ENCODE peak calls at places on chromosomes 4 and X, in six cellular contexts. I is A549, Z is SK-N-SH, S is tibial nerve, Y is GM12878, R is H1. K is an unnamed sample. For H3K4me1, the result is how much of the 10 kb centered on the place peaks cover.

GRCh38 chr4:100630341-100630740 is 112.5 kb upstream of the EMCN start:
- DNase-seq in I (no peak), Z (no peak), S (no peak), Y (no peak), R (no peak), K (no peak)

GRCh38 chr4:166460769-166461550 is 587.9 kb downstream of the TLL1 start:
- DNase-seq in I (no peak), Z (no peak), S (no peak), Y (no peak), R (no peak), K (no peak)

GRCh38 chr4:38889143-38889542 is 21.5 kb downstream of the FAM114A1 start:
- DNase-seq in I (no peak), Z (no peak), S (no peak), Y (peak), R (no peak), K (no peak)

GRCh38 chr4:21304061-21304541 is 603.8 kb downstream of the PACRGL start:
- DNase-seq in I (no peak), Z (peak), S (no peak), Y (no peak), R (peak), K (no peak)

GRCh38 chr4:37826282-37827029 is at the start of gene PGM2:
- DNase-seq in I (peak), Z (peak), S (peak), Y (peak), R (peak), K (peak)

GRCh38 chr4:113499696-113500095 is 261.8 kb downstream of the CAMK2D start:
- DNase-seq in I (no peak), Z (no peak), S (no peak), Y (no peak), R (no peak), K (no peak)

GRCh38 chr4:104063341-104063740 is 343.6 kb upstream of the TACR3 start:
- DNase-seq in I (no peak), Z (no peak), S (no peak), Y (no peak), R (no peak), K (no peak)

GRCh38 chr4:99013402-99013843 is 17.9 kb downstream of the METAP1 start:
- DNase-seq in I (no peak), Z (no peak), S (no peak), Y (no peak), R (no peak), K (no peak)

GRCh38 chrX:1300449-1300848 is 31.8 kb downstream of the CSF2RA start:
- DNase-seq in I (no peak), Z (no peak), S (no peak), Y (no peak), R (peak), K (no peak)

GRCh38 chrX:26918633-26919032 is 544.5 kb downstream of the PPP4R3C start:
- DNase-seq in I (no peak), Z (peak), S (no peak), Y (no peak), R (no peak), K (no peak)

GRCh38 chrX:42135583-42136228 is 212.4 kb upstream of the CASK start:
- DNase-seq in I (no peak), Z (no peak), S (no peak), Y (no peak), R (no peak), K (no peak)

GRCh38 chr4:67375291-67375690 is 170.0 kb downstream of the CENPC start:
- DNase-seq in I (no peak), Z (no peak), S (no peak), Y (no peak), R (no peak), K (no peak)

GRCh38 chrX:13652256-13653021 is 502 bp upstream of the TCEANC start:
- DNase-seq in I (peak), Z (peak), S (no peak), Y (no peak), R (no peak), K (no peak)

GRCh38 chr4:168212656-168213055 is 105.9 kb downstream of the DDX60 start:
- DNase-seq in I (no peak), Z (no peak), S (no peak), Y (no peak), R (no peak), K (no peak)

GRCh38 chrX:69312141-69312670 is 147.0 kb upstream of the PJA1 start:
- DNase-seq in I (no peak), Z (no peak), S (no peak), Y (no peak), R (no peak), K (peak)

GRCh38 chr4:14513471-14513870 is 488.8 kb upstream of the CPEB2 start:
- DNase-seq in I (no peak), Z (no peak), S (no peak), Y (no peak), R (no peak), K (no peak)

GRCh38 chr4:18297684-18298083 is 276.1 kb upstream of the LCORL start:
- DNase-seq in I (no peak), Z (no peak), S (no peak), Y (no peak), R (no peak), K (no peak)

GRCh38 chr4:90174622-90175023 is 47.4 kb downstream of the CCSER1 start:
- DNase-seq in I (no peak), Z (no peak), S (no peak), Y (no peak), R (no peak), K (no peak)

GRCh38 chr4:99677161-99677560 is 19.5 kb upstream of the C4orf54 start:
- DNase-seq in I (no peak), Z (no peak), S (no peak), Y (no peak), R (no peak), K (no peak)

GRCh38 chr4:55549888-55550287 is 3.2 kb upstream of the CLOCK start:
- DNase-seq in I (no peak), Z (no peak), S (no peak), Y (no peak), R (no peak), K (no peak)

GRCh38 chr4:70251250-70251944 is 9.0 kb downstream of the CSN3 start:
- DNase-seq in I (no peak), Z (no peak), S (no peak), Y (no peak), R (no peak), K (no peak)

GRCh38 chr4:20279381-20279780 is 27.7 kb downstream of the SLIT2 start:
- DNase-seq in I (no peak), Z (no peak), S (no peak), Y (no peak), R (no peak), K (no peak)

GRCh38 chr4:128228021-128228571 is 59.5 kb downstream of the PGRMC2 start:
- DNase-seq in I (no peak), Z (no peak), S (no peak), Y (no peak), R (no peak), K (no peak)

GRCh38 chrX:84168574-84168973 is 19.4 kb downstream of the RPS6KA6 start:
- DNase-seq in I (peak), Z (no peak), S (no peak), Y (no peak), R (no peak), K (no peak)

GRCh38 chr4:7158991-7159390 is 33.3 kb upstream of the SORCS2 start:
- DNase-seq in I (no peak), Z (no peak), S (no peak), Y (no peak), R (no peak), K (no peak)

GRCh38 chr4:7552466-7552865 is 117.7 kb upstream of the PSAPL1 start:
- DNase-seq in I (no peak), Z (no peak), S (no peak), Y (no peak), R (no peak), K (no peak)

DNA sequence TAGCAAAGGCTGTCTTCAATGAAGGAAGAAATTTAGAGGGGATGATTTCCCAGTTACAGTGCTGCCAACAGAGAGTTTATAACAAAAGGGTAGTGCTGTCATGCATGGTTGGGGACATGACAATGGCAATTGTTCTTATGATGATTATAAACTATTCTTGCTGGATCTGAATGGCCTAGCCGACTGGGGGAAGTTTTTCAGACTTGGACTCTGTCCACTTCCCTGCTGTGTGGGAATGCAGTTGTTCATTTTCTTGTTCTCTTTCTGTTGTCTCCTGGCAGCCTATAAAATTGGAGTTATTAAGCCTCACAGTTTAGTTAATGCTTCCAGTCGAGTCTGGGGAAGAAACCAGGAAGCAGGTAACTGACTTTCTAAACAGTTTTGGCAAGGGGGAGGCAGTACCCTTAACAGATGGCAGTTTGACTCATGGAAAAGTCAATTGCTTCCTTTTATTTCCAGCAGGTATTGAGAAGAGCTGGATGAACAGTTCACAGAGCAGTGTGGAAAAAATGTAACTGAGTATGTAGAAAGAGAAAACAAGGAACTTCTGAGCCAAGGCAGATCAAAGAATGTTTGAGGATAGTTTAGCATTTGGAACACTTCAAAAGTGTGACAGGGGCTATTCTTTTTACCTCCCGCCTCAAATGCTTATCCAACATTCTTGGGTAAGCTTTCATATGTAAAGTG is 582.7 kb downstream of the RAPGEF2 start:
- DNase-seq in I (no peak), Z (no peak), S (no peak), Y (no peak), R (no peak), K (no peak)
- TF ChIP-seq EP300 in I (no peak), Z (no peak), S (no peak), Y (no peak), R (no peak), K (no peak)

GRCh38 chr4:141647982-141648381 is 11.6 kb downstream of the IL15 start:
- DNase-seq in I (no peak), Z (no peak), S (no peak), Y (no peak), R (no peak), K (no peak)
- H3K4me1 ChIP-seq in I (half or more), Z (under half), S (under half), Y (under half), R (under half), K (under half)

GRCh38 chrX:9586992-9587392 is 122.1 kb downstream of the TBL1X start:
- DNase-seq in I (no peak), Z (peak), S (no peak), Y (no peak), R (peak), K (no peak)

GRCh38 chrX:9577555-9577954 is 112.7 kb downstream of the TBL1X start:
- DNase-seq in I (no peak), Z (no peak), S (no peak), Y (no peak), R (no peak), K (no peak)

GRCh38 chrX:9587551-9588096 is 122.8 kb downstream of the TBL1X start:
- DNase-seq in I (no peak), Z (no peak), S (no peak), Y (no peak), R (no peak), K (no peak)

GRCh38 chrX:9578083-9578779 is 113.4 kb downstream of the TBL1X start:
- DNase-seq in I (no peak), Z (peak), S (no peak), Y (no peak), R (no peak), K (no peak)

GRCh38 chrX:9581771-9582396 is 117.0 kb downstream of the TBL1X start:
- DNase-seq in I (no peak), Z (no peak), S (no peak), Y (no peak), R (no peak), K (no peak)
- TF ChIP-seq EP300 in I (no peak), Z (no peak), S (no peak), Y (no peak), R (no peak), K (no peak)

DNA sequence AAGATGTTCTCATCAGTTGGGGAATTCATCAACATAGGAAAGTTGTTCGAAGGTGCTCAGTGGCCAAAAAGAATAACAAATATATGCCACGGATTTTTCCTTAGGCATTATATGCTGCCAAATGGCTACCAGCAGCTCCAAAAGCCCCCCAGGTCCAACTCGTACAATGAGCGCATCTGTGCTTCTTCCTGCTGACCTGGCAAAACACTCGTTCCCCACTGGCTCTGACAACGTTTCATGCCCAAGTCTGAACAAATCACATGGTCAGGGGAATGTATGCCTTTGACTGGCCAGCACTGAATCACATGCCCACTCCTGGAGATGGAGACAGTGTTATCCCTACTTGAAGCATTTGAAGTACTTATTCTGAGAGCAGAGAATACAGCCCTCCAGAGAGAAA is 59.9 kb upstream of the SPP1 start:
- DNase-seq in I (no peak), Z (no peak), S (no peak), Y (no peak), R (no peak), K (no peak)
- H3K4me1 ChIP-seq in I (under half), Z (under half), S (under half), Y (under half), R (under half), K (under half)

DNA sequence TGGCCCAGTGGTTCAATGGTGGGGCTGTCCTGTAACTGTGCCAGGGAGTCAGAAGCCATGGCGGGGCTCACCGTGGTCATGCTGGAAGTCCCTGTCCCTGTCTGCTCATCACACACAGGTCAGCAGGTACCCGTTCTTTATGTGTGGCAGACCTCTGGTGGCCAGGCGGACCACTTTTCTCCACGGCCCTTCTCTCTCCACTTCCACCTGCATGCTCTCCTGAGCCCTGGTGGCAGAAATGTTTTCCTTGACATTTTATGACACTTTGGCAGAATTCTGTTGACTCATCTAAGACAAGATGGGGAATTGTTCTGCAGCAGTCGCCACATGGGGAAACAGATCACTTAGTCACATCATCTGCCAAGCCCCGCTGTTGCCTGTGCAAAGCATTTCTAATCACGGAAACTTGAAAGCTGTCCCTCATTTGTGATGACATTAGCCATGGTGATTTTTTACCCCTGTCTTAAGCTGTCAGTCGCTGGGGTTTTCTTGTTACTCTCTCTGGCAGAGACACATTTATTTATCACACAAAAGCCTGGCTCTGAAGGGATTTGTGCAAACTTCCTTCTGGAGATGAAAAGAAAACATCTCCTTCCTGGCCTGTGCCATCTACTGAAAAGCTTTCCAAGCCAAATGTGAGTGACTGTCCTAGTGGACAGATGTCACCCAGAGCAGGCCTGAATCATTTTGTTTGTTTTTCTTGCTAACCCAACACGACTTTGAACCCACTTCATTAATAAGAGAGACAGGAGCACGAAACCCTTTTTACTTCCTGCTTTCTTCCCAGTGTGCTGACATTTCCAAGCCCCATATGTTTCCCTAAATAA is 38.8 kb upstream of the STIM2 start:
- DNase-seq in I (no peak), Z (no peak), S (no peak), Y (no peak), R (no peak), K (no peak)
- TF ChIP-seq EP300 in I (no peak), Z (no peak), S (no peak), Y (no peak), R (no peak), K (no peak)

DNA sequence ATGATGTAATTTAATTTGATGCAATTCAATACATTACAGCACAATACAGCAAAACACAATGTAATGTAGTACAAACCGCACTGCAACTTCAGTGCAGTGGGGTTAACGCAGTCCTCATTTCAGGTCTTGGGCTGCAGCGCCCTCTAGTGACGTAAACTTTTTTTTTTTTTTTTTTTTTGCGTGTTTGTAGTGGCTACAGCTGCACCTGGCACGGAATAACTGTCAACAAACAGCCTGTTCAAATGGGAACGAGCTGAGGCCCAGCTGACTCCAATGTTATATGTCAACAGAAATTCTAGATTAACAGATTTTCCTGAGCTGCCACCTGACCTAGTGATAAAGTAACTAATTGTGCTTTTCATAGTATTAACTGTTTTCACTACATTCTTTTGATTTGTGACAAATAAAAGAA is 33.5 kb upstream of the RASSF6 start:
- DNase-seq in I (peak), Z (peak), S (peak), Y (peak), R (no peak), K (no peak)
- H3K4me1 ChIP-seq in I (under half), Z (under half), S (under half), Y (under half), R (under half), K (under half)

GRCh38 chr4:3441501-3442459 is at the start of gene HGFAC:
- DNase-seq in I (no peak), Z (no peak), S (no peak), Y (no peak), R (no peak), K (no peak)

GRCh38 chr4:3442959-3443749 is 1.4 kb downstream of the HGFAC start:
- DNase-seq in I (peak), Z (peak), S (peak), Y (no peak), R (peak), K (peak)

GRCh38 chr4:3440979-3441500 is 728 bp upstream of the HGFAC start:
- DNase-seq in I (no peak), Z (no peak), S (no peak), Y (no peak), R (no peak), K (no peak)

GRCh38 chr4:3443750-3444309 is 2.1 kb downstream of the HGFAC start:
- DNase-seq in I (no peak), Z (no peak), S (no peak), Y (no peak), R (no peak), K (no peak)

DNA sequence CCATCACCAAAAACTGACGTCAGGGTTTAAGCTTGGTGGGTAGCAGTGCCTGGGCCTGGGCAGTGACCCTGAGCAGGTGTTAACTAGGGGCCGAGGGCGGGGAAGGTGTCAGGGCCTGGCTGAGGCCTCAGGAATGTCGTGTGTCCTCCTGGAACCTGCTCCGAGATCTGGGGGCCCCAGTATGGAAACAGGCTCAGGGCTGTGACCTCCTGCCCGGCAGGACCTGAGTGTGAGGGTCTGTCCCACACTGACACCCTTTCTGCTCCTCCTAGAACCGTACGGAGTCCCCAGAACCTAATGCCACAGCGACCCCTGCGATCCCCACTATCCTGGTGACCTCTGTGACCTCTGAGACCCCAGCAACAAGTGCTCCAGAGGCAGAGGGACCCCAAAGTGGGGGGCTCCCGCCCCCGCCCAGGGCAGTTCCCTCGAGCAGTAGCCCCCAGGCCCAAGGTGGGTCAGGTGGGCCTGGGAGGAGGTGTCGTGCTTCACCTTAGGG is 741 bp downstream of the HGFAC start:
- DNase-seq in I (no peak), Z (no peak), S (no peak), Y (no peak), R (no peak), K (no peak)
- TF ChIP-seq EP300 in I (no peak), Z (no peak), S (no peak), Y (no peak), R (no peak), K (no peak)

GRCh38 chr4:109436504-109436903 is 2.9 kb downstream of the SEC24B start:
- DNase-seq in I (no peak), Z (no peak), S (no peak), Y (no peak), R (no peak), K (no peak)
- H3K4me1 ChIP-seq in I (under half), Z (under half), S (under half), Y (under half), R (under half), K (half or more)

GRCh38 chr4:145195167-145195952 is 15.0 kb upstream of the OTUD4 start:
- DNase-seq in I (no peak), Z (no peak), S (no peak), Y (no peak), R (no peak), K (no peak)
- TF ChIP-seq EP300 in I (no peak), Z (no peak), S (no peak), Y (peak), R (no peak), K (no peak)

DNA sequence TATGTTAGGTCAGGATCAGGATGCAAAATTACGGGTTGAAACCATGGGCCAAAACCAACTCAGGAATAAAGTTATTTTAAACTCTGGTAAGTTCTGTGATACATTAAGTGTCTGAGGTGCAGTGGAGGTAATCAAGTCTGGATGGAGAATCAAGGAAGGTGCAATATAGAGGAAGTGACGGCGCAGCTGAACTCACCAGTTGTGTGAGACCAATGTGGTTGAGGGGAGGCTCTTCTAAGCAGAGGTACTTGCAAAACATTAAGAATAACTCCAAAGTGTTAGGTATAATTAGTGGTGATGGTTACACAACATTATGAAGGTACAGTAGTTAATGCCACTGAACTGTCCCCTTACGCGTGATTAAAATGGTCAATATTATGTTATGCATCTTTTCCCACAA is 19.7 kb downstream of the GAB3 start:
- DNase-seq in I (no peak), Z (no peak), S (no peak), Y (no peak), R (no peak), K (no peak)
- H3K4me1 ChIP-seq in I (half or more), Z (under half), S (under half), Y (under half), R (under half), K (half or more)